ENCODE peak calls at places on chromosome 11, in five cellular contexts. W is breast epithelium, X is GM23338, N is EL, V is NCI-H510A. J is an unnamed sample.

GRCh38 chr11:15901046-15901445 is 455.3 kb downstream of the SOX6 start:
- DNase-seq in W (no peak), X (no peak), N (no peak), V (no peak), J (no peak)

GRCh38 chr11:24509114-24509513 is 12.3 kb downstream of the LUZP2 start:
- DNase-seq in W (no peak), X (no peak), N (no peak), V (no peak), J (no peak)

GRCh38 chr11:111729441-111729840 is 36.7 kb downstream of the PPP2R1B start:
- DNase-seq in W (no peak), X (no peak), N (no peak), V (peak), J (no peak)

GRCh38 chr11:12052676-12053605 is 44.5 kb upstream of the DKK3 start:
- DNase-seq in W (no peak), X (peak), N (no peak), V (no peak), J (no peak)

GRCh38 chr11:33258631-33259184 is 1.5 kb downstream of the HIPK3 start:
- DNase-seq in W (no peak), X (no peak), N (no peak), V (no peak), J (peak)

GRCh38 chr11:129895126-129896041 is at the start of gene NFRKB:
- DNase-seq in W (peak), X (peak), N (peak), V (peak), J (peak)

GRCh38 chr11:2366733-2367132 is 10.4 kb upstream of the CD81 start:
- DNase-seq in W (no peak), X (no peak), N (no peak), V (no peak), J (no peak)

GRCh38 chr11:2525941-2526807 is 81.4 kb downstream of the KCNQ1 start:
- DNase-seq in W (no peak), X (no peak), N (no peak), V (no peak), J (no peak)

GRCh38 chr11:119585038-119585666 is 143.8 kb downstream of the NECTIN1 start:
- DNase-seq in W (peak), X (peak), N (no peak), V (peak), J (peak)

GRCh38 chr11:68859123-68859522 is 17.4 kb upstream of the CPT1A start:
- DNase-seq in W (no peak), X (no peak), N (no peak), V (no peak), J (no peak)

GRCh38 chr11:118659314-118659939 is 20.0 kb downstream of the TREH start:
- DNase-seq in W (peak), X (peak), N (peak), V (peak), J (peak)

GRCh38 chr11:130118636-130119387 is 40.8 kb upstream of the ST14 start:
- DNase-seq in W (no peak), X (no peak), N (no peak), V (no peak), J (no peak)

GRCh38 chr11:73154178-73154577 is 12.1 kb upstream of the FCHSD2 start:
- DNase-seq in W (no peak), X (no peak), N (no peak), V (no peak), J (no peak)

GRCh38 chr11:43576834-43577521 is 103.6 kb upstream of the HSD17B12 start:
- DNase-seq in W (no peak), X (peak), N (peak), V (no peak), J (no peak)

GRCh38 chr11:78536933-78537332 is 37.7 kb downstream of the NARS2 start:
- DNase-seq in W (no peak), X (no peak), N (no peak), V (no peak), J (no peak)

GRCh38 chr11:130168105-130168504 is 8.5 kb downstream of the ST14 start:
- DNase-seq in W (no peak), X (no peak), N (peak), V (no peak), J (no peak)

GRCh38 chr11:72037554-72038311 is 39.0 kb downstream of the IL18BP start:
- DNase-seq in W (no peak), X (no peak), N (no peak), V (no peak), J (no peak)

GRCh38 chr11:34356918-34357645 is 728 bp downstream of the ABTB2 start:
- DNase-seq in W (no peak), X (peak), N (peak), V (no peak), J (peak)

J was measured in prostate gland.